ENCODE peak calls at places on chromosomes 11 and 22, in seven cellular contexts. I is breast epithelium; A is ovary; Z is CD8-positive, alpha-beta memory T cell; K is IMR-90; V is HCT116; X is right lobe of liver. S is an unnamed sample. For H3K4me1 and H3K27me3, the result is how much of the 10 kb centered on the place peaks cover.

GRCh38 chr11:128686745-128687177 is 7.1 kb upstream of the FLI1 start:
- DNase-seq in I (no peak), A (no peak), Z (peak), K (peak), V (no peak), X (peak), S (no peak)

GRCh38 chr11:78564037-78564888 is 10.4 kb downstream of the NARS2 start:
- DNase-seq in I (no peak), A (peak), Z (no peak), K (peak), V (peak), X (no peak), S (peak)

GRCh38 chr11:119694334-119694733 is 34.7 kb downstream of the NECTIN1 start:
- DNase-seq in I (no peak), A (no peak), Z (no peak), K (no peak), V (no peak), X (peak), S (no peak)

GRCh38 chr11:23236846-23237550 is 376.7 kb upstream of the CCDC179 start:
- DNase-seq in I (no peak), A (no peak), Z (no peak), K (peak), V (no peak), X (no peak), S (no peak)

GRCh38 chr22:28023774-28024173 is 104.7 kb upstream of the PITPNB start:
- DNase-seq in I (no peak), A (no peak), Z (no peak), K (no peak), V (no peak), X (no peak), S (no peak)

GRCh38 chr22:30754971-30755759 is 60.5 kb downstream of the OSBP2 start:
- DNase-seq in I (no peak), A (peak), Z (peak), K (peak), V (peak), X (peak), S (peak)

GRCh38 chr11:101974255-101974654 is 57.9 kb upstream of the ANGPTL5 start:
- DNase-seq in I (no peak), A (no peak), Z (no peak), K (peak), V (no peak), X (no peak), S (no peak)

GRCh38 chr11:4495487-4495886 is 13.0 kb downstream of the OR52K1 start:
- DNase-seq in I (no peak), A (no peak), Z (no peak), K (no peak), V (no peak), X (no peak), S (no peak)

GRCh38 chr22:36081023-36081431 is 52.4 kb upstream of the RBFOX2 start:
- DNase-seq in I (no peak), A (no peak), Z (no peak), K (peak), V (no peak), X (no peak), S (no peak)

GRCh38 chr22:45302047-45302446 is 7.7 kb upstream of the FAM118A start:
- DNase-seq in I (no peak), A (no peak), Z (no peak), K (peak), V (no peak), X (no peak), S (no peak)

GRCh38 chr22:44289429-44290171 is 23.2 kb downstream of the SHISAL1 start:
- DNase-seq in I (no peak), A (no peak), Z (no peak), K (peak), V (no peak), X (no peak), S (no peak)

GRCh38 chr11:119671048-119671447 is 58.0 kb downstream of the NECTIN1 start:
- DNase-seq in I (no peak), A (peak), Z (no peak), K (peak), V (no peak), X (peak), S (no peak)

GRCh38 chr22:45552580-45553332 is 50.1 kb downstream of the FBLN1 start:
- DNase-seq in I (no peak), A (peak), Z (no peak), K (peak), V (no peak), X (peak), S (no peak)

GRCh38 chr11:14137282-14137681 is 174.8 kb downstream of the SPON1 start:
- DNase-seq in I (no peak), A (no peak), Z (no peak), K (no peak), V (no peak), X (no peak), S (no peak)

GRCh38 chr22:49959782-49960158 is 802 bp upstream of the PIM3 start:
- DNase-seq in I (no peak), A (peak), Z (no peak), K (no peak), V (no peak), X (peak), S (no peak)

GRCh38 chr22:23072911-23073491 is 2.7 kb downstream of the GNAZ start:
- DNase-seq in I (no peak), A (peak), Z (no peak), K (no peak), V (no peak), X (peak), S (no peak)

GRCh38 chr11:3894128-3894731 is 38.8 kb downstream of the STIM1 start:
- DNase-seq in I (no peak), A (no peak), Z (no peak), K (peak), V (no peak), X (no peak), S (no peak)

GRCh38 chr11:45736424-45736823 is 68.5 kb upstream of the SLC35C1 start:
- DNase-seq in I (no peak), A (no peak), Z (no peak), K (peak), V (no peak), X (peak), S (no peak)

GRCh38 chr22:49450521-49450920 is 377.2 kb downstream of the BRD1 start:
- DNase-seq in I (no peak), A (no peak), Z (no peak), K (no peak), V (no peak), X (no peak), S (peak)

GRCh38 chr22:36386900-36387663 is 685 bp downstream of the MYH9 start:
- DNase-seq in I (peak), A (peak), Z (no peak), K (no peak), V (no peak), X (peak), S (no peak)

GRCh38 chr11:38156495-38157146 is 1558.6 kb upstream of the RAG2 start:
- DNase-seq in I (no peak), A (no peak), Z (no peak), K (no peak), V (no peak), X (no peak), S (no peak)

GRCh38 chr22:45208993-45209838 is 31.5 kb downstream of the KIAA0930 start:
- DNase-seq in I (peak), A (no peak), Z (no peak), K (peak), V (no peak), X (peak), S (no peak)

GRCh38 chr11:75351541-75352416 is at the start of gene ARRB1:
- DNase-seq in I (peak), A (peak), Z (peak), K (no peak), V (no peak), X (peak), S (peak)

GRCh38 chr11:70699294-70700221 is 301.2 kb downstream of the CTTN start:
- DNase-seq in I (no peak), A (no peak), Z (no peak), K (no peak), V (no peak), X (no peak), S (peak)

GRCh38 chr22:35684270-35684700 is 33.4 kb upstream of the APOL5 start:
- DNase-seq in I (no peak), A (peak), Z (no peak), K (peak), V (no peak), X (no peak), S (no peak)

GRCh38 chr11:199004-199581 is 6.2 kb downstream of the SCGB1C1 start:
- DNase-seq in I (no peak), A (peak), Z (no peak), K (no peak), V (no peak), X (no peak), S (no peak)

GRCh38 chr11:70020336-70021214 is 57.5 kb upstream of the ANO1 start:
- DNase-seq in I (peak), A (no peak), Z (no peak), K (peak), V (no peak), X (no peak), S (no peak)

GRCh38 chr11:14480716-14481115 is 18.9 kb downstream of the COPB1 start:
- DNase-seq in I (no peak), A (no peak), Z (no peak), K (no peak), V (no peak), X (no peak), S (no peak)

GRCh38 chr22:40855960-40856512 is 403 bp downstream of the ST13 start:
- DNase-seq in I (no peak), A (no peak), Z (peak), K (peak), V (no peak), X (no peak), S (no peak)

GRCh38 chr22:28799834-28800307 is 498 bp downstream of the XBP1 start:
- DNase-seq in I (peak), A (peak), Z (peak), K (peak), V (no peak), X (peak), S (no peak)

GRCh38 chr11:8709002-8709672 is 26.5 kb downstream of the RPL27A start:
- DNase-seq in I (peak), A (peak), Z (no peak), K (peak), V (no peak), X (peak), S (no peak)

GRCh38 chr11:8686325-8686724 is 3.7 kb downstream of the RPL27A start:
- DNase-seq in I (no peak), A (no peak), Z (no peak), K (no peak), V (no peak), X (no peak), S (no peak)

GRCh38 chr22:35072939-35073338 is 7.0 kb downstream of the ISX start:
- DNase-seq in I (no peak), A (no peak), Z (no peak), K (peak), V (no peak), X (no peak), S (no peak)

DNA sequence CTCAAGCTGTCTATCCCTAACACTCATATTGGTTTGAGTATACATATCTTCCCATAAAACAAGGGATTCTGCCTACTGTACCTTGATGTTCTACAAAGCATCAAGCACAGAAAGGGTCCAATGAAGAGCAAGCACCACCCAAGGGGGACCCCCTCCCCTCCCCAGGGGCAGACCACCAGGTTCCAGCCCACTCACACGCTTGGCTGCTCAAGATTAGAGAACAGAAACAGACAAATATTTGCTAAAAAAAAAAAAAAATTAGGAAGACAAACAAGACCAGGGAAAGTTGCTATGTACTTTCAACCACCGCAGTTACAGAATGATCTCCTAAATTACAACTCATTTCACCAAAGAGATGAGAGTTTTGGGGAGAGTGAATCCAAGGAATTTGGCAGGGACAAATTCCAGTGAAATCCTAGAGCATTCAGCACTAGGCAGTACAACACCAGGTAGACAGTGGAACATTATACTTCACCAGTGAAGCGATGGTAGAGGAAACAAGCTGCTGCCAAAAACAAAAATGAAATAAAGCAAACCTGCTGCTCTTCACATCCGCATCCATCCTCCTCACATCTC is 17.0 kb downstream of the SMCO4 start:
- DNase-seq in I (no peak), A (no peak), Z (no peak), K (no peak), V (no peak), X (no peak), S (no peak)
- H3K4me1 ChIP-seq in I (under half), A (under half), Z (under half), K (under half), V (under half), X (under half), S (under half)

GRCh38 chr11:121453589-121454299 is 977 bp upstream of the SORL1-AS1 start:
- DNase-seq in I (no peak), A (no peak), Z (no peak), K (no peak), V (no peak), X (no peak), S (no peak)
- H3K27me3 ChIP-seq in I (under half), A (under half), Z (under half), K (half or more), V (under half), X (under half), S (under half)

DNA sequence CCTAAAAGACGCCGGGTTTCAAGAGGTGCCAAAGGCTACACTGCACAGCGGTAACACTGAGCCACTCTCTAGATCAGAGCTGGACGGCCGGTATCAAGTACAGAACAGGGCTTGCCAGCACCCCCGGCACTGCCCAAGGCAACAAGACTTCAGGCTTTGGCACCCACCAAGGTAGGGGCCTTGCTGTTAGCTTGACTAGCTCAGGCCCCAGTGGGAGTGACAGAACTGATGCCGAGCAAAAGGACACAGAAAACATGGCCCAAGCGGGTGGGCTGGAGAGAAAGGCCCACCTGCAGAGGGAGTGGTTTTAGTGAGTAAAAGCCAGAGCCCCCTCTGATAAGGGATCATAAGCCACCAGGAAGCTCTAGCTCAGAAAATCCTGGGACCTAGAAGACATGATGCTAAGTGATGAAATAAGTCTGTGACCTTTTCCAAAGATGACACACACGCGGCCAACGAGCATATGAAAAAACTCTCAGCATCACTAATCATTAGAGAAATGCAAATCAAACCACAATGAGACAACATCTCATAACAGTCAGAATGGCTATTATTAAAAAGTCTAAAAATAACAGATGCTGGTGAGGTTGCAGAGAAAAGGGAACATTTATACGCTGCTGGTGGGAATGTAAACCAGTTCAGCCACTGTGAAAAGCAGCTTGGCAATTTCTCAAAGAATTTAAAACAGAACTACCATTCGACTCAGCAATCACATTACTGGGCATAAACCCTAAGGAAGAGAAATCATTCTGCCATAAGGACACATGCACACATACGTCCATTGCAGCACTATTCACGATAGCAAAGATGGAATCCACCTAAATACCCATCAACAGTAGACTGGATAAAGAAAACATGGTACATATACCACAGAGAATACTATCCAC is 12.9 kb downstream of the EHD1 start:
- DNase-seq in I (no peak), A (no peak), Z (no peak), K (peak), V (no peak), X (no peak), S (no peak)
- H3K4me1 ChIP-seq in I (under half), A (under half), Z (half or more), K (half or more), V (half or more), X (under half), S (under half)

GRCh38 chr11:20194470-20194869 is 34.2 kb upstream of the DBX1 start:
- DNase-seq in I (no peak), A (no peak), Z (no peak), K (no peak), V (no peak), X (no peak), S (no peak)
- H3K27me3 ChIP-seq in I (under half), A (under half), Z (under half), K (under half), V (under half), X (under half), S (under half)

GRCh38 chr11:77026743-77027142 is 7.5 kb upstream of the B3GNT6 start:
- DNase-seq in I (no peak), A (no peak), Z (no peak), K (no peak), V (no peak), X (no peak), S (no peak)
- H3K4me1 ChIP-seq in I (under half), A (under half), Z (under half), K (under half), V (under half), X (under half), S (under half)

GRCh38 chr22:47289316-47289985 is 527.0 kb downstream of the TBC1D22A start:
- DNase-seq in I (peak), A (no peak), Z (no peak), K (no peak), V (no peak), X (no peak), S (no peak)

GRCh38 chr22:47291565-47292495 is 529.4 kb downstream of the TBC1D22A start:
- DNase-seq in I (peak), A (no peak), Z (no peak), K (no peak), V (no peak), X (no peak), S (no peak)

GRCh38 chr22:47292546-47293320 is 530.3 kb downstream of the TBC1D22A start:
- DNase-seq in I (peak), A (no peak), Z (no peak), K (no peak), V (no peak), X (no peak), S (no peak)

GRCh38 chr22:47288640-47289039 is 526.2 kb downstream of the TBC1D22A start:
- DNase-seq in I (peak), A (no peak), Z (no peak), K (no peak), V (no peak), X (no peak), S (no peak)

GRCh38 chr22:47290706-47291430 is 528.4 kb downstream of the TBC1D22A start:
- DNase-seq in I (peak), A (no peak), Z (no peak), K (no peak), V (no peak), X (no peak), S (no peak)
- H3K27me3 ChIP-seq in I (under half), A (under half), Z (under half), K (under half), V (under half), X (under half), S (under half)

GRCh38 chr11:62574363-62575057 is 819 bp upstream of the EEF1G start:
- DNase-seq in I (no peak), A (peak), Z (no peak), K (peak), V (no peak), X (peak), S (no peak)
- H3K4me1 ChIP-seq in I (under half), A (under half), Z (under half), K (under half), V (under half), X (under half), S (under half)

GRCh38 chr11:117713676-117714075 is 83.3 kb downstream of the DSCAML1 start:
- DNase-seq in I (no peak), A (no peak), Z (no peak), K (no peak), V (no peak), X (no peak), S (no peak)
- H3K27me3 ChIP-seq in I (under half), A (under half), Z (under half), K (under half), V (under half), X (under half), S (under half)